ENCODE peak calls at places on chromosomes 2 and 18, in five cellular contexts. T, W, H, A and M are unnamed samples. For H3K4me1, the result is how much of the 10 kb centered on the place peaks cover.

GRCh38 chr2:96553176-96553956 is 16.8 kb downstream of the ARID5A start:
- DNase-seq in H (no peak), W (no peak), T (no peak), A (no peak), M (no peak)

GRCh38 chr2:220157312-220157711 is 529.9 kb downstream of the SLC4A3 start:
- DNase-seq in W (no peak), H (no peak), T (no peak), A (no peak), M (no peak)

GRCh38 chr18:48733854-48734253 is 195.0 kb downstream of the CTIF start:
- DNase-seq in H (no peak), A (no peak), W (no peak), T (no peak), M (no peak)

GRCh38 chr2:76268928-76269327 is 558.2 kb upstream of the GCFC2 start:
- DNase-seq in T (no peak), A (no peak), W (peak), H (peak), M (no peak)

GRCh38 chr18:23716516-23716915 is 27.3 kb downstream of the LAMA3 start:
- DNase-seq in A (no peak), H (peak), T (no peak), W (peak), M (no peak)

GRCh38 chr2:55999790-56000189 is 76.2 kb upstream of the EFEMP1 start:
- DNase-seq in H (no peak), W (no peak), A (no peak), T (no peak), M (no peak)

GRCh38 chr2:181058378-181059269 is 78.2 kb downstream of the UBE2E3 start:
- DNase-seq in W (no peak), H (peak), T (peak), A (peak), M (no peak)

GRCh38 chr2:210421916-210422315 is 54.6 kb downstream of the LANCL1 start:
- DNase-seq in W (peak), A (peak), T (no peak), H (peak), M (no peak)

DNA sequence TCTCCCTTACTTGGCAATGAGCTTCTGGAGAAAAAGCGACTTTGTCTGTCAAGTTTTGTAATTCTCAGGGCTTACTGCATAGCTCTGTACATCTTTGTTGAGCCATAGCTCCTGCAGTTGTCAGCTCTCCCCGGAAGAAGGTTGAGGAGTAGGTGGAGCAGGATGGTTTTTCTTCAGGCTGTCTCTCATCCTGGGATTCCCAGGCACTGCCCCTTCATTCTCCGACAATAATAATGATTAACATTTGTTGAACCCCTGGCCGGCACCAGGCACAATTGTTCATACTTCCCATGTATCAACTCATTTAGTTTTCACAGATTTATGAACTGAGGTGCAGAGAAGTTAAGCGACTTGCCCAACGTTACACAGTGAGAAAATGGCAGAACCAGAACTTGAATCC is 23.5 kb upstream of the RHOB start:
- DNase-seq in T (no peak), W (no peak), A (no peak), H (no peak), M (no peak)
- H3K4me1 ChIP-seq in T (under half), W (under half), A (under half), H (under half), M (under half)

GRCh38 chr2:135986507-135986906 is 1.1 kb upstream of the DARS1 start:
- DNase-seq in W (no peak), T (no peak), A (no peak), H (no peak), M (no peak)
- H3K4me1 ChIP-seq in W (under half), T (under half), A (under half), H (under half), M (under half)

GRCh38 chr2:48508461-48509124 is 21.4 kb upstream of the STON1 start:
- DNase-seq in H (peak), T (no peak), A (peak), W (peak), M (no peak)

GRCh38 chr2:48514591-48514990 is 15.4 kb upstream of the STON1 start:
- DNase-seq in A (no peak), W (no peak), T (no peak), H (peak), M (no peak)

GRCh38 chr2:48512071-48512470 is 17.9 kb upstream of the STON1 start:
- DNase-seq in W (no peak), H (no peak), A (no peak), T (no peak), M (no peak)

GRCh38 chr2:48512586-48512985 is 17.4 kb upstream of the STON1 start:
- DNase-seq in W (no peak), T (no peak), A (no peak), H (no peak), M (no peak)

GRCh38 chr2:48510329-48510728 is 19.6 kb upstream of the STON1 start:
- DNase-seq in T (no peak), W (no peak), H (peak), A (no peak), M (no peak)
- H3K4me1 ChIP-seq in T (under half), W (under half), H (under half), A (under half), M (under half)

DNA sequence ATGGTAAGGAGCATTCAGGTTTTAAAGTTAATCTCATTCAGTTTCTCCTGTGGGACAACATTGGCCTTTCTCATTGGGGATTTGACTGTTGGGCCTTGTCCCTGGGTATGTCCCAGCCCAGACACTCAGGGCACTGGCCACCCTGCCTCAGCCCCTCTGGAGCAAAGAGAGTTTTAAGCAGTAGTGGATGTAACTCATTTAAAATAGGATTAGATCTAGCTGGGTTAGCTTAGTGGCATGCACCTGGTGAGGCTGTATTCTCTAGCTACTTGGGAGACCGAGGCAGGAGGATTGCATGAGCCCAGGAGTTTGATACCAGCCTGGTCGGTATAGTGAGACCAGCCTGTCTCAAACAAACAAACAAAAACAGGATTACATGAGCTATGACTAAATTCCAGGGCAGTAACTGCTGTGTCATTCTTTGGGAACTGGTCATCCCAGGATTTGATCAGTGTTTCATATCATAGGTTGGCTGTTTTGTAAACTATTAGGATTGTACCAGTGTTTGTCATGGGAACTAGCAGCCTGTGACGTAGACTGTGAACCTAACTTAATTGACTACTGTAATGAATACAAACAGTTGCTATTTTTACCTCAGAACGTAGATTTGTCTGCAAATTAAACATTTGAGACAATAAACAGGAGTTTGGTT is 12.5 kb downstream of the INPP4A start:
- DNase-seq in A (no peak), H (peak), W (peak), T (no peak), M (no peak)
- H3K4me1 ChIP-seq in A (under half), H (under half), W (under half), T (under half), M (half or more)

GRCh38 chr18:35458677-35459441 is 38.9 kb downstream of the INO80C start:
- DNase-seq in W (peak), T (no peak), A (no peak), H (peak), M (no peak)

GRCh38 chr18:35456181-35456850 is 41.4 kb downstream of the INO80C start:
- DNase-seq in H (peak), T (no peak), W (peak), A (no peak), M (no peak)

GRCh38 chr18:35458271-35458670 is 39.5 kb downstream of the INO80C start:
- DNase-seq in A (no peak), W (no peak), T (no peak), H (no peak), M (no peak)

GRCh38 chr18:35454803-35455202 is 43.0 kb downstream of the INO80C start:
- DNase-seq in A (no peak), W (no peak), H (no peak), T (no peak), M (no peak)

GRCh38 chr18:35457140-35457704 is 40.5 kb downstream of the INO80C start:
- DNase-seq in H (no peak), A (no peak), T (no peak), W (no peak), M (no peak)
- H3K4me1 ChIP-seq in H (under half), A (under half), T (under half), W (under half), M (under half)

DNA sequence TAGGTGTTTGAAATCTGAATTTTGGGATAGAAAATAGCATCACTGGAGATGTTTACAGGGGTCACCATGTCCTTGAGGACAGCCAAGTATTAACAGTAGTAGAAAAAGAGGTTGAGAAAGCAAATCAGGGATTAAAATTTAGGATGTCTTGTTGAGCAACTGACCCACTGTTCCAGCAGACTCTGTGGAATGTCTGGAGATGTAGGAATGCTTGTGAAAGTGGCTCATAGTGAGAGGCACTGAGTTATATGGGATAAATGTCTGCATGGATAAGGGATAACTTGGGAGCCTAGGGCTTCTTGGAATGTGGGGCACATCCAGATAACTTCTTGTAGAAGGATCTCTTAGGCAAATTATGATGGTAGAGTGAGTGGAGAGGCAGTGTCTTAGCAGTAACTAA is 495.0 kb downstream of the TMX3 start:
- DNase-seq in H (peak), T (no peak), A (no peak), W (peak), M (no peak)
- H3K4me1 ChIP-seq in H (under half), T (under half), A (under half), W (under half), M (under half)

GRCh38 chr18:21997207-21998143 is 171.9 kb upstream of the GATA6 start:
- DNase-seq in A (peak), T (no peak), W (peak), H (peak), M (no peak)
- H3K4me1 ChIP-seq in A (under half), T (under half), W (under half), H (under half), M (under half)

GRCh38 chr2:238854246-238854645 is 6.4 kb downstream of the TWIST2 start:
- DNase-seq in A (no peak), T (no peak), H (no peak), W (no peak), M (no peak)
- H3K4me1 ChIP-seq in A (under half), T (under half), H (under half), W (under half), M (under half)

DNA sequence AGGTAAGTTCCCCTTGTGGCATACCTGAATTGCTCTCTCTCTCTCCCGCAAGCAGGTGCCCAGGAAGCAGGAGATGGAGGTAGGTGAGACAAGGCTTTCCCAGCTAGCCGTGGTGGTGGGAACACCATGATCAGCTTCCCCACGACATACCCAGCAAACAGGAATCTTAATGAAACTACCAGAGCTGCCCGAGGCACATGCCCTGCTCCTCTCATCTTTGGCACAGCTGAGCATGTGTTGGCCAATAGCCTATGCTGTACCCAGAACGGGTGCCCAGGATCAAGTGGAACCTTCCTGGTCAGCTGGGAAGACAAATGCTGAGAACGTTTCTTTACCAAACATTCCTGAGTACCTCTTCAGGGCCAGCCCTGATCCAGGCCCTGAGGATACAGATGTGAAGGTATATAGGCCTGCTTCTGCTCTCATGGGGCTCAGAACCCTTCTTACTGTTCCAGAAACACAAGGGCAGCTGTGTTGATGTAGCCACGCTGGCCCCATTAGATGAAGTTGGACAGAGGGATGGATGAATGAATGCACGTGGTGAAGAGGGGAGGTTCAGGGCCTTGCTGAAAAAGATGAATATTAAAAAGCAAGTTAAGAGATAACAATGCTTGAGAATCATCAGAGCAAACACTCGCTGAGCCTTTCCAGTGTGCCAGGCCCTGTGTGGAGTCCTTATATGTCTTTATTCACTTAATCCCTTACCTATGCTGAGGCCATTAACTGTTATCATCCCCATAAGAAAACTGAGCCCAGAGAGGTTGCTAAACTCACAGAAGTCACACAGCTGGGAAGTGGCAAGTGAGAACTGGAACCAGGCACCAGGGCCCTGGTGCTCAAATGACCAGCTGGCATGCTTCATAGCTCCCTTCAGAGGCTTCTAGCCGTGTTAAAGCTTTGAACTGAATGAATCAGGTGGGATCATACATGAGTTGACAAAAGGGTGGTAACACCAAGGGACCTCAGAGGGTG is 68.8 kb upstream of the TMEM247 start:
- DNase-seq in W (no peak), H (no peak), A (no peak), T (no peak), M (no peak)
- H3K4me1 ChIP-seq in W (under half), H (under half), A (under half), T (under half), M (under half)

GRCh38 chr2:61534926-61535325 is 3.2 kb downstream of the XPO1 start:
- DNase-seq in H (peak), T (no peak), A (no peak), W (no peak), M (no peak)
- H3K4me1 ChIP-seq in H (under half), T (under half), A (under half), W (under half), M (under half)